ENCODE peak calls at places on chromosome 22, in eight cellular contexts. S, K, Y, R, N, H, X and F are unnamed samples. For H3K9me3, the result is how much of the 10 kb centered on the place peaks cover.

GRCh38 chr22:42595434-42595833 is 19.2 kb downstream of the POLDIP3 start:
- DNase-seq in H (no peak), N (no peak), S (no peak), R (no peak), Y (no peak), K (no peak), X (no peak), F (no peak)

GRCh38 chr22:40030757-40031092 is 36.0 kb downstream of the FAM83F start:
- DNase-seq in S (no peak), K (no peak), R (no peak), Y (no peak), X (no peak), H (no peak), N (no peak), F (no peak)

GRCh38 chr22:23827351-23827995 is 11.3 kb downstream of the DERL3 start:
- DNase-seq in S (no peak), H (no peak), N (no peak), K (no peak), X (no peak), Y (no peak), R (no peak), F (no peak)

GRCh38 chr22:42624551-42625106 is 9.9 kb upstream of the POLDIP3 start:
- DNase-seq in H (no peak), S (no peak), X (no peak), K (no peak), Y (no peak), N (no peak), R (no peak), F (no peak)

GRCh38 chr22:39734866-39735265 is 158.7 kb downstream of the ENTHD1 start:
- DNase-seq in K (no peak), X (no peak), Y (no peak), H (no peak), S (no peak), N (no peak), R (no peak), F (no peak)

GRCh38 chr22:25903294-25903693 is 161.3 kb downstream of the MYO18B start:
- DNase-seq in Y (no peak), S (no peak), R (no peak), K (no peak), N (no peak), H (peak), X (no peak), F (no peak)

GRCh38 chr22:28442951-28443876 is 236.4 kb downstream of the TTC28 start:
- DNase-seq in H (peak), R (no peak), K (peak), Y (peak), N (peak), X (peak), S (no peak), F (no peak)

GRCh38 chr22:44068422-44069191 is 44.5 kb downstream of the PARVB start:
- DNase-seq in S (peak), H (peak), N (no peak), X (no peak), R (no peak), Y (peak), K (no peak), F (no peak)

GRCh38 chr22:37020192-37020479 is 594 bp downstream of the MPST start:
- DNase-seq in R (no peak), K (no peak), Y (no peak), S (peak), X (no peak), H (no peak), N (peak), F (no peak)

GRCh38 chr22:25141994-25142620 is 57.6 kb upstream of the CRYBB3 start:
- DNase-seq in K (no peak), R (no peak), H (no peak), X (no peak), S (no peak), N (no peak), Y (no peak), F (no peak)

GRCh38 chr22:27866136-27867091 is 52.6 kb downstream of the PITPNB start:
- DNase-seq in X (no peak), R (no peak), S (no peak), K (no peak), H (no peak), N (peak), Y (no peak), F (peak)

GRCh38 chr22:43990044-43990443 is 34.1 kb upstream of the PARVB start:
- DNase-seq in H (no peak), Y (no peak), X (no peak), K (no peak), N (no peak), S (no peak), R (no peak), F (no peak)

GRCh38 chr22:19240813-19241592 is 50.5 kb downstream of the CLTCL1 start:
- DNase-seq in Y (no peak), R (no peak), K (no peak), N (no peak), H (peak), S (no peak), X (no peak), F (no peak)

GRCh38 chr22:17712441-17712840 is 61.8 kb downstream of the BID start:
- DNase-seq in R (no peak), Y (no peak), H (no peak), N (no peak), S (no peak), X (no peak), K (no peak), F (no peak)
- H3K27ac ChIP-seq in R (no peak), Y (no peak), H (no peak), N (no peak), S (no peak), X (no peak), K (no peak), F (no peak)

GRCh38 chr22:30279389-30279788 is 9.9 kb downstream of the CASTOR1 start:
- DNase-seq in X (no peak), N (no peak), R (no peak), S (no peak), K (no peak), Y (peak), H (peak), F (no peak)
- H3K9me3 ChIP-seq in X (under half), N (under half), R (under half), S (under half), K (under half), Y (under half), H (under half), F (under half)

GRCh38 chr22:41557401-41558240 is 3.2 kb upstream of the CSDC2 start:
- DNase-seq in N (peak), R (no peak), S (peak), X (peak), H (no peak), Y (peak), K (peak), F (peak)
- H3K27ac ChIP-seq in N (peak), R (no peak), S (peak), X (peak), H (peak), Y (peak), K (no peak), F (peak)

DNA sequence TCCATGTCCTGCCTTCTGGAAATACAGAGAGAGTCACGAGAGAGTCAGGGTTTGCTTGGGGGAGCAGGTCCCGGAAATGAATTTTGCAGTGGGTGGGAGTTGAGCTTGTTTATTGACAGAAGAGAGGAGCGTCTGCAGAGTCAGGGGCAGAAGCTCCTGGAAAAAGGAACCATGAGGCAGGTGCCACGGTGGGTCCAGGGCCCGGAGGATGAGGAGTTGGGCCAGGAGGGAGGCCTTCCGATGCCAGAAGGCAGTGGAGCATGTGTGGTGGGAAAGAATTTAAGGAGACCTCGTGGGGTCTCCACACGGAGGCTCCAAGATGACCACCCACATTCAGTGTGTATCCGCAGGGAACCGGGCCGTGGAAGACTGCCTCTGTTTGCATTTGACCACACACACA is 461.2 kb downstream of the BRD1 start:
- DNase-seq in R (no peak), H (no peak), X (no peak), N (peak), S (peak), Y (no peak), K (no peak), F (no peak)
- H3K9me3 ChIP-seq in R (under half), H (under half), X (under half), N (under half), S (under half), Y (under half), K (under half), F (half or more)

GRCh38 chr22:45931042-45931441 is 45.9 kb downstream of the WNT7B start:
- DNase-seq in H (peak), R (no peak), K (no peak), Y (no peak), N (no peak), S (no peak), X (no peak), F (no peak)
- H3K27ac ChIP-seq in H (no peak), R (no peak), K (no peak), Y (no peak), N (no peak), S (no peak), X (no peak), F (no peak)

DNA sequence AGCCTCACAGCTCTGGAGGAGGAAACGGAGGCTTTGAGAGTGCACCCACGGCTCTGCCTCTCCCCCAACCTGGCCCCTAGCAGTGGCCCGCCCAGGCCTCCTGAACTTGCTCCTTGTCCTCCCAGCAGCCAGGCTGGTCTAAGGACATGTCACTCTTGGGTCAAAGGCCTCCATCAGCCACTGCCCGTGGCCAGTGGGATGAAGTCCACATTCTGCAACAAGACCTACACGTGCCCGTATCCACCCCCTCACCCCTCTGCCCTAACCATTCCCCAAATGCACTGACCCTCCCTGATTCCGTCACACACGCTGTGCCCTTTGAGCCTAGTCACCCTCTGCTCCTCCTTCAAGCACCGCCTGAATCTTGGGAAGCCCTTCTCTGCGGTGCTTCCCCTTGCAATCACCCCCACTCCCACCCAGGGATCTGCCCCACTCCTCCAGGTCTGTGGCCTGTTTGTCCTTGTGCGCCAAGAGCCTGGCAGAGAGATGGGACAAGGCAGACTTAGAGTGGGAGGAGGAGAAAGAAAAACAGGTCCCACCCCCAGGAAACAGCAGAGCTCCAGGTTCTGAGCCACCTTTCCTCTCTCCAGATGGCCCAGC is 37.5 kb upstream of the TEF start:
- DNase-seq in H (peak), N (no peak), X (no peak), R (no peak), S (no peak), Y (no peak), K (no peak), F (no peak)
- H3K9me3 ChIP-seq in H (under half), N (under half), X (under half), R (under half), S (under half), Y (under half), K (under half), F (under half)

GRCh38 chr22:31210830-31211503 is 1.1 kb upstream of the LIMK2 start:
- DNase-seq in H (no peak), N (no peak), Y (no peak), K (no peak), R (no peak), X (no peak), S (peak), F (no peak)
- H3K27ac ChIP-seq in H (peak), N (peak), Y (peak), K (peak), R (no peak), X (peak), S (peak), F (no peak)

GRCh38 chr22:47114813-47115517 is 352.5 kb downstream of the TBC1D22A start:
- DNase-seq in Y (no peak), X (no peak), H (no peak), N (no peak), K (no peak), R (no peak), S (no peak), F (no peak)

GRCh38 chr22:47113880-47114415 is 351.5 kb downstream of the TBC1D22A start:
- DNase-seq in Y (no peak), X (no peak), S (no peak), N (no peak), R (no peak), H (no peak), K (no peak), F (no peak)

GRCh38 chr22:47116426-47117341 is 354.2 kb downstream of the TBC1D22A start:
- DNase-seq in Y (no peak), K (peak), X (no peak), N (no peak), S (no peak), H (no peak), R (no peak), F (no peak)

GRCh38 chr22:47115921-47116320 is 353.5 kb downstream of the TBC1D22A start:
- DNase-seq in H (no peak), Y (no peak), N (no peak), K (no peak), X (no peak), R (no peak), S (no peak), F (no peak)

GRCh38 chr22:47115518-47115890 is 353.1 kb downstream of the TBC1D22A start:
- DNase-seq in H (no peak), R (no peak), S (no peak), X (no peak), K (no peak), Y (no peak), N (no peak), F (no peak)
- H3K9me3 ChIP-seq in H (under half), R (under half), S (under half), X (under half), K (under half), Y (under half), N (under half), F (under half)